ENCODE peak calls at places on chromosomes 11 and 22, in nine cellular contexts. O is PC-9, X is foreskin keratinocyte, N is colonic mucosa, G is GM06990, Y is transverse colon, D is progenitor cell of endocrine pancreas, E is left ventricle myocardium inferior, W is fibroblast of mammary gland. H is an unnamed sample.

GRCh38 chr22:17922925-17923898 is 101.1 kb downstream of the MICAL3 start:
- DNase-seq in N (no peak), Y (no peak), E (no peak), G (no peak), W (peak), O (peak), D (no peak), X (no peak), H (no peak)

GRCh38 chr11:68809506-68809905 is 32.2 kb downstream of the CPT1A start:
- DNase-seq in N (no peak), E (no peak), Y (no peak), X (no peak), D (no peak), W (no peak), O (no peak), G (no peak), H (no peak)

GRCh38 chr22:29739346-29739875 is 19.6 kb downstream of the CABP7 start:
- DNase-seq in Y (no peak), E (no peak), G (no peak), O (no peak), W (no peak), N (no peak), D (no peak), X (no peak), H (no peak)

GRCh38 chr11:45102361-45102809 is 44.1 kb upstream of the PRDM11 start:
- DNase-seq in N (no peak), D (no peak), G (no peak), E (no peak), O (no peak), W (no peak), Y (no peak), X (no peak), H (no peak)

GRCh38 chr22:46966495-46966845 is 204.0 kb downstream of the TBC1D22A start:
- DNase-seq in X (no peak), N (no peak), W (no peak), Y (no peak), G (no peak), E (no peak), D (no peak), O (no peak), H (no peak)

GRCh38 chr22:30023099-30023498 is 57.2 kb upstream of the HORMAD2 start:
- DNase-seq in N (no peak), E (no peak), D (no peak), W (peak), X (no peak), O (no peak), Y (no peak), G (no peak), H (no peak)

GRCh38 chr11:7577883-7578242 is 64.1 kb downstream of the PPFIBP2 start:
- DNase-seq in G (no peak), Y (no peak), N (peak), O (no peak), W (peak), X (no peak), E (no peak), D (no peak), H (no peak)

GRCh38 chr11:134046681-134047449 is 22.0 kb upstream of the JAM3 start:
- DNase-seq in X (no peak), O (no peak), D (no peak), Y (no peak), N (no peak), G (no peak), E (no peak), W (no peak), H (peak)

GRCh38 chr11:67541198-67541597 is 18.0 kb upstream of the CABP2 start:
- DNase-seq in G (no peak), W (no peak), E (no peak), Y (no peak), X (no peak), D (no peak), N (no peak), O (no peak), H (no peak)
- TF ChIP-seq CTCF in G (no peak), W (no peak), E (no peak), Y (no peak), X (no peak), D (no peak), N (no peak), O (no peak), H (no peak)

DNA sequence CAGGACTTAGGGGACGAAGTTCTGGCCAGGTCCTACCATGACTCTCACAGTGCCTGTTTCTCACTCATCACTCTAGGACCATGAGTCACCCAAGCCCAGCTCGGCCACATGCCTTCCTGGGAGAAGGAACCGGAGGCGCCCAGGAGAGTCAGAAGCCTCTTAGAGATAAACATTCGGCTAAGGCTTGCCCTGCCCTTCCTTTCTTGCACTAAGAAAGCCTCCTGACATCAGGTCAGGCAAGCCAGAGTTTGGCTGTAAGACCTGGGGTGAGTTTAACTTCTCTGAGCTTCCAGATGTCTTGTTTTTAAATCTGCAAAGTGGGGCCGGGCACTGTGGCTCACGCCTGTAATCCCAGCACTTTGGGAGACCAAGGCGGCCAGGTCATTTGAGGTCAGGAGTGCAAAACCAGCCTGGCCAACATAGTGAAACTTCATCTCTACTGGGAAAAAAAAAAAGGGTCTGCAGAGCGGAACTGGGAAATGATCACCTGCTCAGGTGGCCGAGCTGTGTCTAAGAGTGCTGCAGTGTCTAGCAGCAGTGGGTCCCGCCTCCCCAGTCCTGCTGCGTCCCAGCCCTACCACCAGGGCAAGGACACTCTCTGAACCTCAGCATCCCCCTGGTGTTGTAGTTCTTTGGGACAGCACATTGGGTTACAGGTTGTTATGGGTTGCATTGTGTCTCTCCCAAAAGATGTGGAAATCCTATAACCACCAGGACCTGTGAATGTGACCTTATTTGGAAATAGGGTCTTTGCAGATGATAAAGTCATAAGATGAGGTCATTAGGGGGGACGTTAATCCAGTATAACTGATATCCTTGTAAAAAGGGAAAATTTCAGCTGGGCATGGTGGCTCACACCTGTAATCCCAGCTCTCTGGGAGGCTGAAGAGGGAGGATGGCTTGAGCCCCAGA is 1.8 kb upstream of the CARS1 start:
- DNase-seq in G (no peak), W (peak), O (peak), E (no peak), N (no peak), X (peak), Y (no peak), D (no peak), H (no peak)
- TF ChIP-seq CTCF in G (no peak), W (no peak), O (no peak), E (no peak), N (no peak), X (no peak), Y (no peak), D (no peak), H (no peak)

DNA sequence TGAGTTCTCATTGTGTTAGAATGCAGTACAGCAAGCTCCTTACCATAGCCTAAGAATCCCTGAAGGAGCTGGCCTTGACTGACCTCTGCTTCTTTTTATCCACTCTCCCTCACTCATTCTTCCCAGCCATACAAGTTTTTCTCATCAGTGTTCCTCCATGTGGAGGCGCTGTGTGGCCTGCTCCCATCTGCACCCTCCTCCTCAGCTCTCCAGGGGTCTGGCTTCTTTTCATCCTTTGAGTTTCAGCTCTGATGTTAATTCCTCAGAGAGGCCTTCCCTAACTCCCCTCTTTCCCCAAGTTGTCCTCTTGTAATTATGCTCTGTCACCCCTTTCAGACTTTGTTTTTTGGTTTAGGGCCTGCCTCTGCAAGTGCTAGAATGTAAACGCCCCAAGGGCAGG is 144.8 kb downstream of the WNT7B start:
- DNase-seq in N (no peak), Y (no peak), O (no peak), W (no peak), G (no peak), D (no peak), X (no peak), E (no peak), H (no peak)
- TF ChIP-seq CTCF in N (no peak), Y (no peak), O (no peak), W (peak), G (no peak), D (peak), X (peak), E (no peak), H (no peak)

DNA sequence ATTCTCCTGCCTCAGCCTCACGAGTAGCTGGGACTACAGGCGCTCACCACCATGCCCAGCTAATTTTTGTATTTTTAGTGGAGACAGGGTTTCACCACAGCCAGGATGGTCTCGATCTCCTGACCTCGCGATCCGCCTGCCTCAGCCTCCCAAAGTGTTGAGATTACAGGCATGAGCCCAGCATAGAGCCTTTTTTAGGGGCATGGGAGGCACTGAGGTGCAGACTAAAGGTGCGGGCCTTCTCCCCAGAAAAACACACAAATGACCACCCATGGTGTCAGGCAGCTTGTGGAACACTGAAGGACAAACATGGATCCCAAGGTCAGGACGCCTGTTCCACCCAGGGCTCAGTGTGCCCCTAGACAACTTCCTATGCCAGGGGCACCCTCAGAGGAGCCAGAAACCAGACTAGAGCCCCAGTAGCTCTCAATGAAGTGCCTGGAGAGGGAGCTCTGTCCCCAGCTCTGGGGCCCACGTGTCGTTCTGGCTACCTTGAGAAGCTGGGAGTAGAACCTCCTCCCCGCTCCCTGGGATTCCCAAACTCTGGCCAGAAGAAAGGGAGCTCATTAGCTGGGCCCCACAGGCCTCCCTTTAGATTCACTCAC is 21.2 kb upstream of the CD5 start:
- DNase-seq in X (no peak), E (no peak), O (no peak), Y (no peak), D (no peak), G (no peak), N (no peak), W (no peak), H (no peak)
- TF ChIP-seq CTCF in X (no peak), E (no peak), O (no peak), Y (no peak), D (no peak), G (no peak), N (no peak), W (no peak), H (no peak)

DNA sequence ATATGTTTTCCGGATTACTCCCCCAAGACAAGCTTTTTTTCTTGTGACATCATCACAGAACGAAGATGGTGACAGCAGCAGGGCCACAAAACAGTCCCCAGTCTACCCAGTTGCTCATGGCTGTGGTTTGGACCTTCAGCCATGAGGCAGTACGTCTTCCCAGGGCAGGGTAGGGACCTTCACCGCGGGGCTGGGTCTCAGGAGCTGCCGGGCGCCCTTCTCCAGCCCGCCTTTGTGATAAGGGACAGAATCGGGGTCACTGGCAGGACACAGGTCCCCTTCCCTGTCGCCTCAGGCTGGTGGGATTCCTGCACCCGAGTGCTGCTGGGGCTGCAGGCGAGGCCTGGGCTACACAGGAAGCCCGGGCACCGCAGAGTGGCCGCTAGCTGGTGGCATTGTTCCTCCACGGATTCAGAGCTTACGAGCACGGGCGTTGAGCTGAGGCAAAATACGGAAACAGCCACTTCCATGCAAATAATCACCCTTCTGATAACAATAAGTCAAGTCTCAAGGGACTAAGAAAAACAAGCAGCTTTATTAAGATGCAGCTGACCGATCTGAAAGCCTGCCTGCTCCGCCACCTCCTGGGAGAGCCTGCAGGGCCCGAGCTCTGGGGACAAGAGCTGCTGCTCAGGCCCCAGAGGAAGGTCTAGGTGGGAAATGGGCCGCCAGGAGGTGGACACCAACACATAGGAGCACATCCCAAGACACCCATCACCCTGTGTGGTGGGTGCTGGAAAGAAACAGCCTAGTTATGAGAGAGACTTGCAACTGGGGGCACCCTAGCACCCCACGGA is 12.3 kb downstream of the TBX1 start:
- DNase-seq in E (no peak), O (no peak), X (no peak), G (peak), W (no peak), N (no peak), Y (no peak), D (no peak), H (no peak)
- TF ChIP-seq CTCF in E (no peak), O (no peak), X (no peak), G (peak), W (no peak), N (no peak), Y (no peak), D (no peak), H (no peak)

DNA sequence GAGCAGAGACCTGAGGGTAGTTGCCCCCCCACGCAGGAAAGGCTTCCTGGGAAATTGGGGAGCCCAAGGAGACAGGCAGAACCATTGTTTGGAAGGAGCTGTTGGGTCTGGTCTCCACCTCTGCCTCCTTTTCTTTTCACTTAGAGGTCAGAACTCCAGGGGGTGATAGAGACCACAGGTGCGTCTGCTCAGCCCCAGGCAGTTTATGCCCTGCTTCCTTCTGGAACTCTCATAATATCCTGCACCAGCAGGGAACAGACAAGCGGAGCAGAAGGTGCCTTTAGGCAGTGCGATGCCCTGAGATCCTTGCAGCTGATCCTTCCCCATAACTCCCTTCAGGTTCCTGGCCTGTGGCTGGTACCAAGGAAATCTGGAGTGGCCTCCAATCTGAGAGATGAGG is 120.2 kb downstream of the NECTIN1 start:
- DNase-seq in G (no peak), N (no peak), D (no peak), E (no peak), Y (no peak), X (no peak), O (no peak), W (no peak), H (no peak)
- TF ChIP-seq CTCF in G (no peak), N (no peak), D (peak), E (no peak), Y (no peak), X (peak), O (no peak), W (no peak), H (no peak)

GRCh38 chr11:79440451-79441158 is at the start of gene TENM4:
- DNase-seq in O (no peak), E (peak), W (peak), N (peak), D (peak), X (peak), Y (peak), G (peak), H (peak)
- TF ChIP-seq CTCF in O (no peak), E (peak), W (no peak), N (no peak), D (peak), X (peak), Y (no peak), G (peak), H (no peak)

DNA sequence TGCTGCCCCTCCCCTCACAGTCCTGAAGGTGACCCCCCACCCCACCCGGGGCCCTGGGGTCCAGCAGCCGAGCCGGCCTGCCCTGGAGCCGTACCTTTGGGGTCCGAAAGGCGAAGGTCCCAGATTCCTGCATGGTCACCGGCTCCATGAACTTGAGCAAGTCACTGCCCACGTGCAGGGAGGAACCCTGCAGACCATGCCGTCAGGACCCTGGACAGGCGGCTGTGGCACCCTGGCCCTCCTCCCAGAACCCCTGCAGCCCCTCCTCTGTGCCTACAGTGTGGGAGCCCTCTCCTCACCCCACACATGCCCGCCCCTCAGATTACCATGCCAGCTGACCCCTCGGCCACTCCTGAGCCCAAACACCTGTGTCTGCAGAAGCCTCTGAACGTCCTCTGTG is 14.3 kb upstream of the MAPK11 start:
- DNase-seq in E (no peak), Y (no peak), X (no peak), G (no peak), D (no peak), O (no peak), N (no peak), W (no peak), H (no peak)
- TF ChIP-seq CTCF in E (no peak), Y (no peak), X (no peak), G (no peak), D (no peak), O (no peak), N (no peak), W (no peak), H (no peak)

GRCh38 chr11:831951-832528 is 712 bp upstream of the CD151 start:
- DNase-seq in E (no peak), X (no peak), N (no peak), W (no peak), O (no peak), Y (no peak), D (no peak), G (no peak), H (no peak)

GRCh38 chr11:833849-834311 is 1.1 kb downstream of the CD151 start:
- DNase-seq in E (no peak), W (no peak), O (no peak), D (no peak), Y (peak), N (peak), X (no peak), G (no peak), H (no peak)

GRCh38 chr11:833114-833791 is 501 bp downstream of the CD151 start:
- DNase-seq in N (peak), Y (peak), E (peak), W (no peak), G (peak), O (peak), X (no peak), D (peak), H (no peak)

GRCh38 chr11:831132-831864 is 1.5 kb upstream of the CD151 start:
- DNase-seq in D (no peak), E (no peak), O (no peak), Y (no peak), X (no peak), G (no peak), W (no peak), N (no peak), H (no peak)

GRCh38 chr11:832529-833113 is at the start of gene CD151:
- DNase-seq in D (peak), Y (peak), W (no peak), E (peak), N (no peak), O (peak), G (peak), X (no peak), H (no peak)
- TF ChIP-seq CTCF in D (no peak), Y (no peak), W (no peak), E (no peak), N (no peak), O (no peak), G (no peak), X (no peak), H (no peak)

GRCh38 chr11:120660024-120660565 is 148.5 kb downstream of the GRIK4 start:
- DNase-seq in G (peak), Y (peak), E (no peak), X (no peak), N (peak), D (no peak), O (no peak), W (peak), H (no peak)
- TF ChIP-seq CTCF in G (peak), Y (peak), E (peak), X (peak), N (peak), D (peak), O (peak), W (peak), H (no peak)

H was measured in omental fat pad.